ENCODE peak calls at places on chromosome 17, in seven cellular contexts. O is skeletal muscle cell; A is Karpas-422; I is stimulated activated CD8-positive, alpha-beta memory T cell treated with anti-CD3 and anti-CD28 coated beads, Interleukin-4, amount 100 ng/mL, for 1 hour; Z is NCI-H510A; T is stimulated activated naive CD8-positive, alpha-beta T cell treated with anti-CD3 and anti-CD28 coated beads, Interleukin-15, amount 100 ng/mL, for 72 hours; D is EL. F is an unnamed sample.

GRCh38 chr17:44630703-44631102 is 25.6 kb upstream of the MEIOC start:
- DNase-seq in A (no peak), Z (no peak), D (no peak), T (no peak), I (no peak), O (no peak), F (no peak)

GRCh38 chr17:46176975-46177374 is 16.3 kb downstream of the KANSL1 start:
- DNase-seq in T (no peak), Z (no peak), I (no peak), O (no peak), D (no peak), A (no peak), F (no peak)

GRCh38 chr17:27800522-27800921 is at the start of gene NOS2:
- DNase-seq in O (no peak), D (no peak), T (no peak), Z (no peak), I (no peak), A (no peak), F (no peak)

GRCh38 chr17:10018461-10018891 is 113.4 kb upstream of the RCVRN start:
- DNase-seq in D (no peak), I (no peak), Z (no peak), O (no peak), T (no peak), A (peak), F (no peak)

GRCh38 chr17:82272495-82273326 is 789 bp downstream of the CSNK1D start:
- DNase-seq in I (peak), Z (no peak), T (peak), D (no peak), A (peak), O (no peak), F (peak)

GRCh38 chr17:41777157-41777578 is 9.3 kb downstream of the JUP start:
- DNase-seq in Z (no peak), T (no peak), I (no peak), A (no peak), O (no peak), D (no peak), F (no peak)

GRCh38 chr17:40122944-40123810 is 1.4 kb downstream of the MSL1 start:
- DNase-seq in O (no peak), A (peak), D (peak), I (no peak), T (peak), Z (peak), F (peak)

GRCh38 chr17:12342609-12343248 is 322.1 kb downstream of the MAP2K4 start:
- DNase-seq in Z (no peak), I (no peak), A (peak), D (peak), T (no peak), O (no peak), F (peak)

GRCh38 chr17:45184144-45184543 is 22.5 kb downstream of the HEXIM2 start:
- DNase-seq in O (no peak), D (no peak), Z (no peak), T (no peak), A (no peak), I (no peak), F (no peak)

GRCh38 chr17:14201087-14201486 is 35.6 kb downstream of the CDRT15 start:
- DNase-seq in D (no peak), T (peak), O (no peak), I (no peak), A (no peak), Z (no peak), F (no peak)

GRCh38 chr17:61581611-61582349 is 9.2 kb downstream of the NACA2 start:
- DNase-seq in D (no peak), O (no peak), I (no peak), T (no peak), A (no peak), Z (no peak), F (no peak)

GRCh38 chr17:67456103-67456502 is 79.0 kb downstream of the PITPNC1 start:
- DNase-seq in T (no peak), I (no peak), O (no peak), A (no peak), Z (no peak), D (no peak), F (no peak)

GRCh38 chr17:17154981-17155380 is 51.2 kb downstream of the PLD6 start:
- DNase-seq in Z (no peak), I (no peak), D (no peak), O (no peak), A (no peak), T (no peak), F (no peak)

GRCh38 chr17:47945529-47946508 is 4.4 kb downstream of the PNPO start:
- DNase-seq in Z (no peak), A (no peak), O (no peak), T (no peak), I (no peak), D (no peak), F (no peak)

GRCh38 chr17:78258323-78259229 is 27.1 kb downstream of the TMEM235 start:
- DNase-seq in D (no peak), T (peak), O (no peak), A (no peak), I (peak), Z (no peak), F (no peak)

GRCh38 chr17:31527606-31528005 is 136.1 kb downstream of the RAB11FIP4 start:
- DNase-seq in T (no peak), O (no peak), Z (no peak), A (no peak), D (no peak), I (no peak), F (no peak)

GRCh38 chr17:78738245-78738644 is 43.8 kb downstream of the CYTH1 start:
- DNase-seq in D (no peak), I (no peak), T (no peak), O (no peak), Z (peak), A (no peak), F (no peak)

GRCh38 chr17:82415786-82416185 is 2.4 kb upstream of the HEXD start:
- DNase-seq in O (no peak), D (no peak), A (no peak), I (no peak), T (no peak), Z (no peak), F (no peak)

GRCh38 chr17:64024781-64025731 is 4.6 kb upstream of the ICAM2 start:
- DNase-seq in O (no peak), Z (no peak), D (peak), A (no peak), I (peak), T (peak), F (no peak)

GRCh38 chr17:43367588-43368242 is 31.1 kb upstream of the ARL4D start:
- DNase-seq in O (peak), I (no peak), D (peak), A (peak), T (peak), Z (peak), F (peak)

GRCh38 chr17:81794509-81794908 is 9.4 kb upstream of the GCGR start:
- DNase-seq in O (no peak), Z (no peak), D (no peak), T (no peak), I (no peak), A (no peak), F (no peak)

GRCh38 chr17:41645371-41646063 is 21.1 kb upstream of the KRT17 start:
- DNase-seq in O (no peak), D (peak), A (no peak), Z (no peak), I (no peak), T (no peak), F (no peak)

F was measured in HEK293T.